ENCODE peak calls at places on chromosomes 12 and 14, in seven cellular contexts. I is tibial nerve, G is AG09309, X is tibial artery, B is nephron progenitor cell, K is WTC11, O is GM12865. Y is an unnamed sample.

GRCh38 chr12:50302686-50303085 is 19.4 kb upstream of the LIMA1 start:
- DNase-seq in I (no peak), G (no peak), X (no peak), B (no peak), K (no peak), O (no peak), Y (no peak)

GRCh38 chr12:119410396-119410795 is 75.9 kb downstream of the CCDC60 start:
- DNase-seq in I (no peak), G (no peak), X (no peak), B (no peak), K (peak; percentile 16), O (no peak), Y (no peak)

GRCh38 chr12:107775093-107775721 is 703 bp downstream of the ASCL4 start:
- DNase-seq in I (no peak), G (no peak), X (no peak), B (peak; percentile 74), K (peak; percentile 82), O (no peak), Y (no peak)

GRCh38 chr14:33475623-33476022 is 475.3 kb downstream of the EGLN3 start:
- DNase-seq in I (peak; percentile 11), G (no peak), X (no peak), B (peak; percentile 66), K (peak; percentile 75), O (peak; percentile 5), Y (no peak)

GRCh38 chr14:68672609-68673285 is 120.1 kb downstream of the ZFP36L1 start:
- DNase-seq in I (no peak), G (no peak), X (peak; percentile 19), B (no peak), K (no peak), O (peak; percentile 28), Y (no peak)

GRCh38 chr14:45868377-45868776 is 615.4 kb upstream of the MIS18BP1 start:
- DNase-seq in I (no peak), G (no peak), X (no peak), B (no peak), K (no peak), O (peak; percentile 90), Y (no peak)

GRCh38 chr12:111384596-111384995 is 15.7 kb upstream of the PHETA1 start:
- DNase-seq in I (no peak), G (no peak), X (no peak), B (no peak), K (no peak), O (no peak), Y (no peak)

GRCh38 chr14:106518054-106518943 is 991.9 kb downstream of the TMEM121 start:
- DNase-seq in I (peak; percentile 19), G (no peak), X (no peak), B (no peak), K (no peak), O (peak; percentile 54), Y (no peak)

GRCh38 chr12:32708926-32709325 is 29.8 kb downstream of the DNM1L start:
- DNase-seq in I (no peak), G (no peak), X (no peak), B (no peak), K (no peak), O (no peak), Y (no peak)

GRCh38 chr14:103541944-103542544 is 13.0 kb downstream of the TRMT61A start:
- DNase-seq in I (no peak), G (no peak), X (no peak), B (no peak), K (no peak), O (no peak), Y (no peak)

GRCh38 chr12:19799886-19800602 is 360.8 kb downstream of the AEBP2 start:
- DNase-seq in I (no peak), G (no peak), X (no peak), B (no peak), K (no peak), O (no peak), Y (no peak)

GRCh38 chr14:90732723-90733122 is 83.5 kb downstream of the TTC7B start:
- DNase-seq in I (no peak), G (no peak), X (no peak), B (no peak), K (no peak), O (no peak), Y (no peak)

GRCh38 chr12:25959069-25959961 is 833 bp downstream of the RASSF8 start:
- DNase-seq in I (peak; percentile 60), G (peak; percentile 83), X (peak; percentile 72), B (peak; percentile 11), K (peak; percentile 57), O (peak; percentile 9), Y (no peak)

GRCh38 chr14:105163040-105163742 is 5.4 kb downstream of the JAG2 start:
- DNase-seq in I (no peak), G (no peak), X (no peak), B (no peak), K (no peak), O (no peak), Y (no peak)

GRCh38 chr14:86296173-86296572 is 766.2 kb downstream of the FLRT2 start:
- DNase-seq in I (no peak), G (no peak), X (no peak), B (no peak), K (no peak), O (no peak), Y (no peak)

GRCh38 chr14:50530358-50530757 is 2.0 kb downstream of the MAP4K5 start:
- DNase-seq in I (no peak), G (no peak), X (no peak), B (no peak), K (no peak), O (no peak), Y (no peak)

GRCh38 chr12:88308825-88309224 is 166.7 kb downstream of the TMTC3 start:
- DNase-seq in I (no peak), G (peak; percentile 73), X (no peak), B (no peak), K (no peak), O (no peak), Y (no peak)

GRCh38 chr14:72851660-72852059 is 42.2 kb downstream of the DPF3 start:
- DNase-seq in I (no peak), G (no peak), X (no peak), B (no peak), K (no peak), O (no peak), Y (no peak)

GRCh38 chr14:73759183-73759713 is 45.1 kb upstream of the PNMA1 start:
- DNase-seq in I (no peak), G (no peak), X (peak; percentile 88), B (peak; percentile 69), K (no peak), O (peak; percentile 60), Y (no peak)

GRCh38 chr12:28121433-28121832 is 68.8 kb upstream of the CCDC91 start:
- DNase-seq in I (no peak), G (no peak), X (no peak), B (no peak), K (no peak), O (no peak), Y (no peak)

GRCh38 chr12:6612247-6612646 is 5.1 kb upstream of the CHD4 start:
- DNase-seq in I (no peak), G (no peak), X (no peak), B (no peak), K (no peak), O (no peak), Y (no peak)

GRCh38 chr12:56863789-56864188 is 70.4 kb downstream of the SDR9C7 start:
- DNase-seq in I (no peak), G (no peak), X (no peak), B (no peak), K (no peak), O (no peak), Y (no peak)

GRCh38 chr12:132395192-132395907 is 66.0 kb upstream of the GALNT9 start:
- DNase-seq in I (no peak), G (no peak), X (peak; percentile 56), B (no peak), K (peak; percentile 14), O (no peak), Y (no peak)

GRCh38 chr14:89675590-89675989 is 258.6 kb upstream of the FOXN3 start:
- DNase-seq in I (no peak), G (no peak), X (no peak), B (no peak), K (no peak), O (no peak), Y (no peak)

GRCh38 chr12:46934374-46935111 is 108.7 kb upstream of the SLC38A4 start:
- DNase-seq in I (no peak), G (no peak), X (no peak), B (no peak), K (no peak), O (no peak), Y (no peak)

GRCh38 chr12:46936042-46936441 is 110.2 kb upstream of the SLC38A4 start:
- DNase-seq in I (no peak), G (no peak), X (no peak), B (no peak), K (no peak), O (no peak), Y (no peak)

GRCh38 chr12:46935448-46935847 is 109.7 kb upstream of the SLC38A4 start:
- DNase-seq in I (no peak), G (no peak), X (no peak), B (no peak), K (no peak), O (no peak), Y (no peak)

GRCh38 chr12:46930101-46930500 is 104.3 kb upstream of the SLC38A4 start:
- DNase-seq in I (no peak), G (no peak), X (no peak), B (no peak), K (no peak), O (no peak), Y (no peak)

DNA sequence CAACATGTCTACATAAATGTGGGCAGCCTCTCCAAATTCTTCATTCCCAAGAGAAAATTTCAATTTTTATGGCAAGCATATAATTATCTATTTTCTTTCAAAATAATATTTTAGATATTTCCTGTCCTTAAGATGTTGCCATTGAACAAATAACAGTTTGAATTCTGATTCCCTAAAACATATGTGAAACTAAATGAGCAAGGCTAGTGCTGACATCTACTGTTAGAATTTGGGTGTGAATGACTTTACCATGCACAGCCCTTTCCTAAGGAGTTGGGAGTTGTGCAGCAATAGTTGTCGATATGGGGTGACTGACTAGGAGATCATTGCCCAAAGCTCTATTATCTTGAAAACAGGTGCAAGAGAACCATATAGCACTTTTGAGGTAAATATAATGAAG is 108.2 kb upstream of the SLC38A4 start:
- DNase-seq in I (no peak), G (peak; percentile 41), X (no peak), B (no peak), K (no peak), O (peak; percentile 28), Y (no peak)
- TF ChIP-seq CTCF in I (peak; percentile 29), G (peak; percentile 68), X (peak; percentile 64), B (peak; percentile 13), K (no peak), O (peak; percentile 38), Y (peak; percentile 59)

GRCh38 chr12:113867258-113867657 is 98.9 kb downstream of the RBM19 start:
- DNase-seq in I (no peak), G (no peak), X (no peak), B (peak; percentile 52), K (peak; percentile 62), O (no peak), Y (no peak)
- TF ChIP-seq CTCF in I (no peak), G (peak; percentile 41), X (no peak), B (peak; percentile 54), K (peak; percentile 26), O (peak; percentile 7), Y (no peak)

GRCh38 chr12:58310368-58310767 is 369.0 kb downstream of the ATP23 start:
- DNase-seq in I (no peak), G (no peak), X (no peak), B (no peak), K (no peak), O (no peak), Y (no peak)
- TF ChIP-seq CTCF in I (no peak), G (no peak), X (no peak), B (no peak), K (no peak), O (no peak), Y (no peak)

GRCh38 chr12:52759218-52759617 is 17.9 kb downstream of the KRT76 start:
- DNase-seq in I (no peak), G (no peak), X (no peak), B (no peak), K (no peak), O (no peak), Y (no peak)
- TF ChIP-seq CTCF in I (no peak), G (no peak), X (no peak), B (no peak), K (no peak), O (no peak), Y (no peak)